ENCODE peak calls at places on chromosomes 6 and 20, in ten cellular contexts. A is activated CD4-positive, alpha-beta T cell treated with anti-CD3 and anti-CD28 coated beads for 48 hours; T is GM10248; B is pancreas; X is Daoy; I is C1 segment of cervical spinal cord; Z is hepatocyte; G is GM12865; N is stimulated activated CD4-positive, alpha-beta T cell treated with anti-CD3 and anti-CD28 coated beads, Interleukin-2, amount 100 ng/mL, for 48 hours; U is left cardiac atrium. Y is an unnamed sample.

GRCh38 chr6:129485746-129486145 is 224.2 kb downstream of the ARHGAP18 start:
- DNase-seq in B (no peak), T (no peak), U (no peak), I (no peak), A (no peak), N (no peak), Z (no peak), X (peak), G (no peak), Y (no peak)

GRCh38 chr6:139342957-139343750 is 31.3 kb downstream of the CITED2 start:
- DNase-seq in X (no peak), I (no peak), A (no peak), T (no peak), Z (no peak), B (no peak), U (no peak), G (no peak), N (no peak), Y (no peak)

GRCh38 chr6:151485616-151486015 is 8.2 kb upstream of the CCDC170 start:
- DNase-seq in N (no peak), G (no peak), Z (no peak), T (no peak), X (peak), I (no peak), B (no peak), A (no peak), U (no peak), Y (no peak)

GRCh38 chr20:62914970-62915457 is 11.3 kb downstream of the DIDO1 start:
- DNase-seq in A (no peak), X (no peak), G (no peak), B (no peak), I (no peak), Z (no peak), T (no peak), N (no peak), U (no peak), Y (no peak)

GRCh38 chr6:102389994-102390393 is 996.5 kb downstream of the GRIK2 start:
- DNase-seq in I (no peak), Z (no peak), G (no peak), N (no peak), T (no peak), U (no peak), A (no peak), B (no peak), X (no peak), Y (no peak)

GRCh38 chr6:139500977-139501376 is 126.5 kb upstream of the CITED2 start:
- DNase-seq in T (no peak), N (no peak), B (no peak), A (no peak), U (no peak), Z (no peak), G (no peak), I (no peak), X (no peak), Y (no peak)

GRCh38 chr6:131911951-131912350 is 39.2 kb downstream of the CCN2 start:
- DNase-seq in I (no peak), B (no peak), X (no peak), A (no peak), Z (no peak), U (no peak), T (no peak), G (no peak), N (no peak), Y (no peak)

GRCh38 chr6:52964318-52964717 is 30.8 kb downstream of the GSTA4 start:
- DNase-seq in U (no peak), B (no peak), G (no peak), T (no peak), I (no peak), Z (no peak), N (no peak), A (no peak), X (no peak), Y (no peak)

GRCh38 chr6:52390361-52390727 is 28.4 kb downstream of the PAQR8 start:
- DNase-seq in B (no peak), U (no peak), Z (peak), A (peak), X (peak), I (no peak), T (peak), N (no peak), G (peak), Y (no peak)

GRCh38 chr20:62906647-62907375 is 19.5 kb downstream of the DIDO1 start:
- DNase-seq in N (no peak), I (no peak), T (no peak), X (no peak), U (peak), B (no peak), G (no peak), Z (no peak), A (no peak), Y (no peak)

GRCh38 chr20:63681609-63682142 is 14.8 kb upstream of the TNFRSF6B start:
- DNase-seq in G (no peak), Z (no peak), T (no peak), A (no peak), N (no peak), B (no peak), I (no peak), U (no peak), X (no peak), Y (no peak)

GRCh38 chr6:16369989-16370388 is 131.6 kb downstream of the GMPR start:
- DNase-seq in I (no peak), B (no peak), A (no peak), X (no peak), T (no peak), Z (no peak), N (no peak), G (no peak), U (no peak), Y (no peak)

GRCh38 chr6:157603314-157603940 is 219.6 kb upstream of the SNX9 start:
- DNase-seq in B (no peak), Z (no peak), X (no peak), T (no peak), I (no peak), A (no peak), G (no peak), N (no peak), U (no peak), Y (no peak)

GRCh38 chr20:63941282-63942060 is 14.7 kb downstream of the UCKL1 start:
- DNase-seq in Z (no peak), T (peak), X (no peak), N (peak), A (peak), U (peak), B (no peak), G (peak), I (no peak), Y (no peak)

GRCh38 chr20:45911486-45912343 is at the start of gene PLTP:
- DNase-seq in G (peak), I (peak), Z (peak), N (no peak), X (no peak), T (peak), A (peak), B (peak), U (peak), Y (no peak)

GRCh38 chr6:93849857-93850256 is 430.5 kb upstream of the EPHA7 start:
- DNase-seq in I (no peak), U (no peak), B (no peak), G (no peak), X (no peak), N (no peak), T (no peak), Z (no peak), A (no peak), Y (no peak)

GRCh38 chr6:162849269-162849668 is 121.5 kb downstream of the PACRG start:
- DNase-seq in A (no peak), U (no peak), I (no peak), Z (no peak), N (no peak), T (no peak), X (no peak), B (no peak), G (no peak), Y (no peak)

GRCh38 chr6:74356385-74356784 is 660.4 kb downstream of the CD109 start:
- DNase-seq in B (no peak), N (no peak), U (no peak), T (no peak), Z (no peak), A (no peak), X (no peak), G (no peak), I (no peak), Y (no peak)

GRCh38 chr20:3686867-3687321 is 5.1 kb upstream of the ADAM33 start:
- DNase-seq in X (peak), N (no peak), B (no peak), Z (peak), U (peak), I (no peak), G (no peak), T (no peak), A (no peak), Y (no peak)

GRCh38 chr6:81362246-81362645 is 390.2 kb downstream of the TENT5A start:
- DNase-seq in X (peak), T (no peak), G (no peak), I (no peak), A (no peak), U (no peak), B (no peak), Z (no peak), N (no peak), Y (no peak)

GRCh38 chr6:106884576-106884975 is 90.0 kb downstream of the CD24 start:
- DNase-seq in X (no peak), A (no peak), N (no peak), U (no peak), B (no peak), Z (no peak), I (no peak), G (no peak), T (no peak), Y (no peak)

GRCh38 chr6:57173056-57173885 is 1.1 kb downstream of the BAG2 start:
- DNase-seq in N (peak), G (peak), A (peak), Z (peak), T (peak), I (no peak), B (peak), X (peak), U (no peak), Y (no peak)

GRCh38 chr20:5945963-5946362 is 4.4 kb downstream of the TRMT6 start:
- DNase-seq in Z (no peak), I (no peak), T (no peak), G (no peak), A (peak), U (no peak), X (peak), B (no peak), N (no peak), Y (no peak)

GRCh38 chr6:51025082-51025777 is 206.6 kb downstream of the TFAP2B start:
- DNase-seq in U (no peak), G (no peak), X (peak), N (no peak), B (no peak), I (no peak), Z (no peak), T (no peak), A (no peak), Y (no peak)

GRCh38 chr20:46699651-46700359 is 9.6 kb upstream of the SLC2A10 start:
- DNase-seq in Z (peak), T (no peak), X (peak), G (peak), U (no peak), B (no peak), I (no peak), N (no peak), A (peak), Y (no peak)

GRCh38 chr20:33132858-33133615 is 34.9 kb upstream of the BPIFA2 start:
- DNase-seq in X (no peak), Z (no peak), B (no peak), U (no peak), G (no peak), A (no peak), N (no peak), I (no peak), T (no peak), Y (no peak)

GRCh38 chr20:14064333-14064732 is 69.0 kb downstream of the MACROD2 start:
- DNase-seq in G (no peak), Z (no peak), U (no peak), T (no peak), I (no peak), A (no peak), X (no peak), B (no peak), N (no peak), Y (no peak)

GRCh38 chr6:93523365-93523764 is 104.0 kb upstream of the EPHA7 start:
- DNase-seq in B (no peak), U (no peak), I (no peak), G (no peak), T (no peak), Z (no peak), N (no peak), A (no peak), X (no peak), Y (no peak)

GRCh38 chr6:14550817-14551216 is 433.2 kb downstream of the CD83 start:
- DNase-seq in T (no peak), A (no peak), U (peak), I (no peak), X (no peak), B (no peak), N (no peak), G (no peak), Z (peak), Y (no peak)

GRCh38 chr6:163457637-163458561 is 43.4 kb downstream of the QKI start:
- DNase-seq in Z (peak), A (no peak), U (no peak), T (no peak), B (no peak), I (no peak), G (peak), X (peak), N (no peak), Y (no peak)

GRCh38 chr20:25226433-25227316 is 21.2 kb upstream of the PYGB start:
- DNase-seq in N (no peak), G (no peak), B (no peak), A (no peak), X (peak), U (peak), I (no peak), T (no peak), Z (no peak), Y (no peak)

GRCh38 chr6:135686784-135687301 is 164.7 kb upstream of the PDE7B start:
- DNase-seq in U (no peak), B (no peak), A (no peak), I (no peak), N (no peak), T (no peak), G (no peak), Z (no peak), X (no peak), Y (no peak)